ENCODE peak calls at places on chromosomes 2 and 18, in ten cellular contexts. T is NCI-H345, P is ELF-1, U is GM20000, Z is A172, W is bronchial epithelial cell, S is H7, C is fibroblast of the conjunctiva, N is lower lobe of right lung, K is left kidney. B is an unnamed sample.

GRCh38 chr18:28127763-28128737 is 48.9 kb downstream of the CDH2 start:
- DNase-seq in T (no peak), P (no peak), U (no peak), Z (peak), W (peak), S (no peak), C (no peak), N (no peak), K (no peak), B (no peak)

GRCh38 chr2:112927745-112928144 is 16.8 kb downstream of the IL37 start:
- DNase-seq in T (no peak), P (no peak), U (no peak), Z (no peak), W (no peak), S (no peak), C (no peak), N (no peak), K (no peak), B (no peak)

GRCh38 chr2:160286541-160286940 is 86.5 kb upstream of the ITGB6 start:
- DNase-seq in T (no peak), P (no peak), U (no peak), Z (no peak), W (no peak), S (no peak), C (no peak), N (no peak), K (no peak), B (no peak)

GRCh38 chr2:47950340-47951280 is 44.3 kb upstream of the FBXO11 start:
- DNase-seq in T (no peak), P (no peak), U (no peak), Z (no peak), W (no peak), S (no peak), C (no peak), N (no peak), K (no peak), B (no peak)

GRCh38 chr2:8036366-8036765 is 645.5 kb upstream of the ID2 start:
- DNase-seq in T (peak), P (no peak), U (no peak), Z (no peak), W (no peak), S (no peak), C (no peak), N (no peak), K (no peak), B (no peak)

GRCh38 chr2:204115692-204116091 is 179.1 kb downstream of the ICOS start:
- DNase-seq in T (no peak), P (peak), U (no peak), Z (no peak), W (no peak), S (peak), C (no peak), N (no peak), K (no peak), B (no peak)

GRCh38 chr2:144206019-144206418 is 313.9 kb downstream of the ZEB2 start:
- DNase-seq in T (no peak), P (no peak), U (no peak), Z (no peak), W (no peak), S (no peak), C (no peak), N (no peak), K (no peak), B (no peak)

GRCh38 chr18:13549879-13550231 is 176.5 kb downstream of the FAM210A start:
- DNase-seq in T (no peak), P (no peak), U (no peak), Z (no peak), W (no peak), S (no peak), C (no peak), N (no peak), K (no peak), B (no peak)

GRCh38 chr18:26104037-26104436 is 13.6 kb upstream of the SS18 start:
- DNase-seq in T (no peak), P (no peak), U (no peak), Z (no peak), W (peak), S (no peak), C (no peak), N (no peak), K (no peak), B (no peak)

GRCh38 chr2:134290363-134290762 is 36.5 kb downstream of the MGAT5 start:
- DNase-seq in T (no peak), P (no peak), U (peak), Z (no peak), W (no peak), S (no peak), C (no peak), N (no peak), K (no peak), B (no peak)

GRCh38 chr2:289362-290089 is 1.6 kb upstream of the ALKAL2 start:
- DNase-seq in T (peak), P (peak), U (peak), Z (no peak), W (no peak), S (peak), C (no peak), N (no peak), K (peak), B (no peak)

GRCh38 chr2:238727585-238728321 is 120.1 kb upstream of the TWIST2 start:
- DNase-seq in T (no peak), P (no peak), U (no peak), Z (no peak), W (no peak), S (no peak), C (peak), N (no peak), K (no peak), B (no peak)

GRCh38 chr2:164275659-164276058 is 345.6 kb downstream of the GRB14 start:
- DNase-seq in T (no peak), P (no peak), U (no peak), Z (no peak), W (no peak), S (no peak), C (no peak), N (no peak), K (no peak), B (no peak)

GRCh38 chr2:241620419-241620769 is 16.6 kb downstream of the THAP4 start:
- DNase-seq in T (no peak), P (no peak), U (no peak), Z (no peak), W (peak), S (no peak), C (no peak), N (no peak), K (no peak), B (no peak)

GRCh38 chr18:37304012-37304680 is 261.5 kb downstream of the CELF4 start:
- DNase-seq in T (no peak), P (no peak), U (no peak), Z (no peak), W (no peak), S (no peak), C (no peak), N (no peak), K (no peak), B (no peak)

GRCh38 chr2:7801212-7801611 is 880.6 kb upstream of the ID2 start:
- DNase-seq in T (no peak), P (no peak), U (no peak), Z (no peak), W (no peak), S (no peak), C (no peak), N (no peak), K (no peak), B (no peak)

GRCh38 chr2:4053769-4054493 is 350.6 kb downstream of the DCDC2C start:
- DNase-seq in T (no peak), P (no peak), U (no peak), Z (no peak), W (no peak), S (no peak), C (no peak), N (no peak), K (no peak), B (no peak)

GRCh38 chr18:33210575-33211189 is 229.8 kb downstream of the CCDC178 start:
- DNase-seq in T (peak), P (no peak), U (peak), Z (peak), W (peak), S (peak), C (peak), N (no peak), K (peak), B (peak)

GRCh38 chr2:173997269-173997668 is 32.1 kb upstream of the SP3 start:
- DNase-seq in T (no peak), P (no peak), U (peak), Z (no peak), W (peak), S (no peak), C (peak), N (peak), K (no peak), B (no peak)